ENCODE peak calls at places on chromosome 11, in seven cellular contexts. T is heart left ventricle, A is ovary, F is A549, H is stomach, J is prostate gland, C is gastrocnemius medialis. Z is an unnamed sample.

GRCh38 chr11:113553235-113553634 is 78.0 kb upstream of the DRD2 start:
- DNase-seq in T (no peak), A (no peak), F (peak), H (no peak), J (no peak), C (no peak), Z (no peak)

GRCh38 chr11:124481365-124482323 is 36.1 kb upstream of the OR8B8 start:
- DNase-seq in T (peak), A (no peak), F (peak), H (no peak), J (no peak), C (no peak), Z (peak)

GRCh38 chr11:78822931-78823423 is 248.3 kb upstream of the NARS2 start:
- DNase-seq in T (peak), A (no peak), F (no peak), H (no peak), J (no peak), C (no peak), Z (no peak)

GRCh38 chr11:45224766-45225165 is 61.4 kb downstream of the SYT13 start:
- DNase-seq in T (no peak), A (no peak), F (no peak), H (no peak), J (no peak), C (no peak), Z (no peak)

GRCh38 chr11:102010776-102011500 is 36.3 kb upstream of the CFAP300 start:
- DNase-seq in T (peak), A (peak), F (peak), H (peak), J (peak), C (peak), Z (no peak)

GRCh38 chr11:129960216-129961214 is 42.1 kb downstream of the PRDM10 start:
- DNase-seq in T (no peak), A (no peak), F (peak), H (no peak), J (no peak), C (no peak), Z (peak)

GRCh38 chr11:8683115-8683807 is 669 bp downstream of the RPL27A start:
- DNase-seq in T (no peak), A (no peak), F (no peak), H (no peak), J (no peak), C (no peak), Z (peak)

GRCh38 chr11:128294001-128294684 is 293.2 kb downstream of the ETS1 start:
- DNase-seq in T (no peak), A (no peak), F (no peak), H (no peak), J (no peak), C (no peak), Z (peak)

GRCh38 chr11:2581151-2581930 is 118.5 kb downstream of the KCNQ1OT1 start:
- DNase-seq in T (peak), A (no peak), F (no peak), H (peak), J (no peak), C (peak), Z (no peak)

GRCh38 chr11:2368178-2368850 is 8.8 kb upstream of the CD81 start:
- DNase-seq in T (no peak), A (no peak), F (no peak), H (no peak), J (no peak), C (no peak), Z (no peak)

DNA sequence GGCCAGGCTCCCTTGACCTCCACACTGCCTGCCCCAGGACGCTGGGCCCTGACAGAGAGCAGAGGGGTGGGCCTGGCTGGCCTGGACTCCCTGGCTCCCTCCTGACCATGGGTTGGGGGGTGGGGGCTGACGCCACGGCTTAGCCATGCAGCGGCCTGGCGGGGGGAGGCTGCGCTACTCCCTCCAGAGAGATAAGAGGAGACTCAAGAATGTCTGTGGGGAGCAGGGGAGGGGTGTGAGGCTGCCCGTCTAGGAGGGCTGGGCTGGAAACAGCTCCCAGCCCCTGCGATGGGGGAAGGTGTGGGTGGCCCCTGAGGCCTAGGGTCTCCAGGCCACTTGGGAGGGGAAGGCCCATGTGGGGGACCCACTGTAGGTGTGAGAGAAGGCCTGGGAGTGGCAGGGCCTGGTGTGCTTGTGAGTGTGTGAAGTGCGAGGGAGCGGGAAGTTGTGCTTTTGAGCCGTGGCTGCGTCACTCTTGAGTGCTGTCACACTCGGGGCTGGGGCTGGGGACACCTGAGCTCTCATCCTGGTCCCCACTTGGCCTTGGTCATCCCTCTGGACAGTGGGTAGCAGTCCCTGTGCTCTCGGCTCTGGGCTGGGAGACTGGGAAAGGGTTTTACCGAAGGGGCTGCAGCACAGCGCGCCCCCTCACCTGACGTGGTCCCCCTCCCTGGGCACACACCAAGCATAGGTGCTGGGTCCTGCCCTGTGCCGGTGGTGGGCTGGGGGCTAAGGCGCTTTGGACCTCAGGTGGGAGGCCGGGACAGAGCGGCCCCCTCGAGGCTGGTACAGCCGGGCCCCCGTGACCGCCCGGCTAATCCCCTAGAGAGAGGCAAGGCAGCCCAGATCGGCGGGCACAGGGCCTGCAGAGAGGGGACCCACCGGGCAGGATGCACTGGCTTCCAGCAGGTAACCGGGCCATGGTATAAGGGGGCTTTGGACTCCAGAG is 2.4 kb downstream of the MYRF start:
- DNase-seq in T (no peak), A (peak), F (no peak), H (peak), J (no peak), C (no peak), Z (peak)
- TF ChIP-seq POLR2A in T (no peak), A (no peak), F (no peak), H (no peak), J (no peak), C (no peak), Z (no peak)

GRCh38 chr11:61752117-61752924 is at the start of gene MYRF:
- DNase-seq in T (peak), A (peak), F (no peak), H (peak), J (peak), C (no peak), Z (peak)
- TF ChIP-seq POLR2A in T (no peak), A (no peak), F (peak), H (no peak), J (no peak), C (no peak), Z (no peak)

GRCh38 chr11:94493146-94493442 is 550 bp downstream of the MRE11 start:
- DNase-seq in T (no peak), A (no peak), F (no peak), H (no peak), J (no peak), C (no peak), Z (no peak)

GRCh38 chr11:94494200-94494545 is 389 bp downstream of the ANKRD49 start:
- DNase-seq in T (no peak), A (no peak), F (no peak), H (no peak), J (no peak), C (no peak), Z (no peak)

DNA sequence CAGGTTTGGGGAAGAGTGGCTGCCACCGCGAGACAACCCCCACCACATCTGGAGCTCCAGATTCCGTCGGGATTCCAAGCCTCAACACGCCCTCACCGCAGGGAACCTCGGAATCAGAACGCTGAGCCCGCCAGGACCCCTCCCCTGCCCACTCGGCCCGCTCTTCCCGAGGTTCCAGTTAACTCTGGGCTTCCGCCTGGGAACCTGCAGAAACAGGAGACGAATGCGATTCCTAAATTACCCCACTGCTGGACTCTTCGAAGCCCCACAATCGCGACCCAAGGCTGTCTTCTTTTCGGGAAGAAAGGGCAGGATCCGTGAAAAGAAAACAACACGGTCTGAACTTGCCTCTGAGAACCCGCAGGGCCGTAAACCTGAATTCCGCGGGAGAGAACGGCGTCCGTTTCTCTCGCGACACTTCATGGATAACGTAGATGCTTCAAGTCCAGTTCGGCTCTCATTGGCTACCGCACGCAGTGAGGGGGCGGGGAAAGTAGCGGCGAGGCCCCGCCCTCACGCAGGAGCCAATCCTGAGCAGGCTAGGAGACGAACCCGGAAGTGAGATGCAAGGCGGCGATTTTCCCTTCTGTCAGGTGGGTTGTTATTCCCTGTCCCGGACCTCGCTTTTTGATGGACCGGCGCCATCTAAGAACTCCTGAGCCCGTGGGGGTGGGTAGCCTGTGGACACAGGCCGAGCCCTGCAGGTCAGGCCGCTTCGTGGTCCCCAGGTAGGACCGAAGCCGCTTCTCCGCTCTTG is at the start of the genes ANKRD49 and MRE11:
- DNase-seq in T (peak), A (peak), F (peak), H (peak), J (peak), C (peak), Z (peak)
- TF ChIP-seq POLR2A in T (peak), A (peak), F (peak), H (no peak), J (peak), C (peak), Z (peak)

GRCh38 chr11:123378096-123378495 is 52.0 kb upstream of the GRAMD1B start:
- DNase-seq in T (no peak), A (no peak), F (no peak), H (no peak), J (no peak), C (no peak), Z (no peak)
- TF ChIP-seq POLR2A in T (no peak), A (no peak), F (no peak), H (no peak), J (no peak), C (no peak), Z (no peak)

GRCh38 chr11:64996710-64997380 is at the start of gene BATF2:
- DNase-seq in T (peak), A (peak), F (peak), H (peak), J (peak), C (peak), Z (peak)
- TF ChIP-seq POLR2A in T (peak), A (no peak), F (no peak), H (no peak), J (peak), C (peak), Z (no peak)

GRCh38 chr11:19241260-19242183 is 777 bp upstream of the E2F8 start:
- DNase-seq in T (peak), A (no peak), F (peak), H (no peak), J (no peak), C (no peak), Z (peak)
- TF ChIP-seq POLR2A in T (no peak), A (no peak), F (no peak), H (no peak), J (no peak), C (no peak), Z (peak)